ENCODE peak calls at places on chromosomes 1 and 21, in nine cellular contexts. Q, F, V, R, X, S, W, Y and B are unnamed samples.

GRCh38 chr1:9529190-9529589 is 10.1 kb upstream of the SLC25A33 start:
- DNase-seq in Q (no peak), F (no peak), V (no peak), R (peak), X (peak), S (no peak), W (no peak), Y (no peak), B (peak)

GRCh38 chr1:117077267-117077666 is 17.1 kb downstream of the TTF2 start:
- DNase-seq in Q (no peak), F (no peak), V (no peak), R (peak), X (no peak), S (no peak), W (no peak), Y (no peak), B (no peak)

GRCh38 chr1:43073490-43074230 is 98.4 kb downstream of the EBNA1BP2 start:
- DNase-seq in Q (peak), F (peak), V (peak), R (peak), X (peak), S (peak), W (peak), Y (peak), B (peak)

GRCh38 chr1:212437179-212437798 is 4.6 kb downstream of the NENF start:
- DNase-seq in Q (no peak), F (no peak), V (no peak), R (no peak), X (no peak), S (no peak), W (no peak), Y (no peak), B (no peak)

GRCh38 chr1:14913475-14914155 is 239.9 kb upstream of the TMEM51 start:
- DNase-seq in Q (no peak), F (peak), V (no peak), R (no peak), X (no peak), S (peak), W (no peak), Y (no peak), B (no peak)

GRCh38 chr21:43733529-43734071 is 14.7 kb downstream of the PDXK start:
- DNase-seq in Q (no peak), F (no peak), V (peak), R (no peak), X (no peak), S (no peak), W (no peak), Y (no peak), B (peak)

GRCh38 chr1:98565951-98566350 is 95.6 kb upstream of the SNX7 start:
- DNase-seq in Q (no peak), F (no peak), V (no peak), R (no peak), X (no peak), S (no peak), W (no peak), Y (no peak), B (no peak)

GRCh38 chr21:28758042-28758882 is 234.4 kb downstream of the LTN1 start:
- DNase-seq in Q (no peak), F (no peak), V (no peak), R (no peak), X (no peak), S (no peak), W (no peak), Y (no peak), B (no peak)

GRCh38 chr1:212413902-212414327 is 771 bp downstream of the PACC1 start:
- DNase-seq in Q (peak), F (no peak), V (no peak), R (no peak), X (no peak), S (no peak), W (no peak), Y (no peak), B (no peak)

GRCh38 chr21:44650265-44650972 is 4.0 kb downstream of the KRTAP12-4 start:
- DNase-seq in Q (no peak), F (no peak), V (no peak), R (no peak), X (no peak), S (no peak), W (no peak), Y (no peak), B (no peak)

GRCh38 chr1:47705517-47706130 is 267.8 kb downstream of the FOXD2 start:
- DNase-seq in Q (no peak), F (no peak), V (no peak), R (no peak), X (no peak), S (no peak), W (no peak), Y (no peak), B (no peak)

GRCh38 chr1:115883240-115883639 is 42.3 kb upstream of the NHLH2 start:
- DNase-seq in Q (no peak), F (no peak), V (no peak), R (no peak), X (no peak), S (no peak), W (no peak), Y (no peak), B (no peak)

GRCh38 chr1:52602328-52603300 is at the start of gene GPX7:
- DNase-seq in Q (no peak), F (no peak), V (peak), R (no peak), X (peak), S (peak), W (peak), Y (peak), B (peak)

GRCh38 chr1:39574646-39575045 is 1.9 kb downstream of the PABPC4 start:
- DNase-seq in Q (no peak), F (no peak), V (peak), R (peak), X (peak), S (peak), W (peak), Y (no peak), B (peak)

GRCh38 chr1:64540265-64540791 is 70.4 kb downstream of the CACHD1 start:
- DNase-seq in Q (no peak), F (no peak), V (no peak), R (no peak), X (no peak), S (no peak), W (no peak), Y (no peak), B (no peak)

GRCh38 chr1:35181790-35182455 is 11.0 kb downstream of the SFPQ start:
- DNase-seq in Q (no peak), F (no peak), V (no peak), R (no peak), X (no peak), S (no peak), W (no peak), Y (no peak), B (no peak)
- TF ChIP-seq POLR2A in Q (no peak), F (no peak), V (no peak), R (no peak), X (no peak), S (no peak), W (no peak), Y (no peak), B (no peak)

GRCh38 chr1:211258756-211259595 is at the start of gene RCOR3:
- DNase-seq in Q (peak), F (peak), V (peak), R (peak), X (peak), S (peak), W (peak), Y (peak), B (peak)

GRCh38 chr1:211259596-211260126 is 495 bp downstream of the RCOR3 start:
- DNase-seq in Q (peak), F (peak), V (peak), R (peak), X (no peak), S (peak), W (no peak), Y (peak), B (peak)

GRCh38 chr1:211258310-211258755 is 833 bp upstream of the RCOR3 start:
- DNase-seq in Q (peak), F (peak), V (peak), R (peak), X (peak), S (peak), W (peak), Y (peak), B (peak)

GRCh38 chr1:211261229-211261628 is 2.1 kb downstream of the RCOR3 start:
- DNase-seq in Q (no peak), F (no peak), V (no peak), R (no peak), X (no peak), S (no peak), W (no peak), Y (no peak), B (no peak)

GRCh38 chr1:211260161-211261107 is 1.3 kb downstream of the RCOR3 start:
- DNase-seq in Q (peak), F (peak), V (peak), R (peak), X (peak), S (peak), W (peak), Y (peak), B (peak)
- TF ChIP-seq POLR2A in Q (peak), F (no peak), V (peak), R (peak), X (peak), S (peak), W (no peak), Y (no peak), B (peak)

GRCh38 chr21:36431252-36431651 is 46.1 kb downstream of the CHAF1B start:
- DNase-seq in Q (no peak), F (no peak), V (no peak), R (no peak), X (no peak), S (no peak), W (no peak), Y (no peak), B (no peak)

GRCh38 chr21:36427502-36427901 is 42.3 kb downstream of the CHAF1B start:
- DNase-seq in Q (no peak), F (no peak), V (no peak), R (no peak), X (no peak), S (no peak), W (no peak), Y (no peak), B (no peak)

GRCh38 chr21:36428789-36429671 is 43.8 kb downstream of the CHAF1B start:
- DNase-seq in Q (no peak), F (no peak), V (no peak), R (no peak), X (no peak), S (no peak), W (no peak), Y (no peak), B (no peak)

GRCh38 chr21:36430841-36431240 is 45.6 kb downstream of the CHAF1B start:
- DNase-seq in Q (no peak), F (no peak), V (peak), R (no peak), X (no peak), S (no peak), W (no peak), Y (no peak), B (no peak)

GRCh38 chr21:36429672-36430546 is 44.7 kb downstream of the CHAF1B start:
- DNase-seq in Q (peak), F (peak), V (peak), R (peak), X (peak), S (peak), W (peak), Y (peak), B (peak)
- TF ChIP-seq POLR2A in Q (peak), F (no peak), V (peak), R (peak), X (no peak), S (no peak), W (no peak), Y (no peak), B (peak)

GRCh38 chr1:26083246-26083645 is 15.8 kb upstream of the TRIM63 start:
- DNase-seq in Q (no peak), F (no peak), V (peak), R (no peak), X (peak), S (no peak), W (no peak), Y (peak), B (no peak)
- TF ChIP-seq POLR2A in Q (no peak), F (no peak), V (no peak), R (no peak), X (no peak), S (no peak), W (no peak), Y (no peak), B (no peak)

GRCh38 chr1:18907021-18907913 is 4.9 kb upstream of the ALDH4A1 start:
- DNase-seq in Q (peak), F (peak), V (peak), R (peak), X (peak), S (peak), W (peak), Y (peak), B (peak)

GRCh38 chr1:18903313-18903671 is 937 bp upstream of the ALDH4A1 start:
- DNase-seq in Q (no peak), F (no peak), V (no peak), R (no peak), X (no peak), S (peak), W (no peak), Y (no peak), B (no peak)

GRCh38 chr1:18908911-18909771 is 6.8 kb upstream of the ALDH4A1 start:
- DNase-seq in Q (no peak), F (no peak), V (no peak), R (no peak), X (no peak), S (no peak), W (no peak), Y (no peak), B (no peak)

GRCh38 chr1:18912550-18912949 is 10.2 kb upstream of the ALDH4A1 start:
- DNase-seq in Q (no peak), F (no peak), V (no peak), R (no peak), X (no peak), S (no peak), W (no peak), Y (no peak), B (no peak)

GRCh38 chr1:18907914-18908845 is 5.8 kb upstream of the ALDH4A1 start:
- DNase-seq in Q (no peak), F (no peak), V (no peak), R (no peak), X (no peak), S (no peak), W (no peak), Y (no peak), B (no peak)
- TF ChIP-seq POLR2A in Q (no peak), F (no peak), V (no peak), R (no peak), X (no peak), S (no peak), W (no peak), Y (no peak), B (no peak)

GRCh38 chr1:221741971-221742554 is at the start of gene DUSP10:
- DNase-seq in Q (peak), F (peak), V (peak), R (peak), X (peak), S (peak), W (peak), Y (peak), B (peak)
- TF ChIP-seq POLR2A in Q (no peak), F (peak), V (peak), R (peak), X (peak), S (peak), W (no peak), Y (no peak), B (peak)

GRCh38 chr1:221488531-221488930 is 253.4 kb downstream of the DUSP10 start:
- DNase-seq in Q (no peak), F (no peak), V (no peak), R (no peak), X (no peak), S (no peak), W (no peak), Y (no peak), B (no peak)

DNA sequence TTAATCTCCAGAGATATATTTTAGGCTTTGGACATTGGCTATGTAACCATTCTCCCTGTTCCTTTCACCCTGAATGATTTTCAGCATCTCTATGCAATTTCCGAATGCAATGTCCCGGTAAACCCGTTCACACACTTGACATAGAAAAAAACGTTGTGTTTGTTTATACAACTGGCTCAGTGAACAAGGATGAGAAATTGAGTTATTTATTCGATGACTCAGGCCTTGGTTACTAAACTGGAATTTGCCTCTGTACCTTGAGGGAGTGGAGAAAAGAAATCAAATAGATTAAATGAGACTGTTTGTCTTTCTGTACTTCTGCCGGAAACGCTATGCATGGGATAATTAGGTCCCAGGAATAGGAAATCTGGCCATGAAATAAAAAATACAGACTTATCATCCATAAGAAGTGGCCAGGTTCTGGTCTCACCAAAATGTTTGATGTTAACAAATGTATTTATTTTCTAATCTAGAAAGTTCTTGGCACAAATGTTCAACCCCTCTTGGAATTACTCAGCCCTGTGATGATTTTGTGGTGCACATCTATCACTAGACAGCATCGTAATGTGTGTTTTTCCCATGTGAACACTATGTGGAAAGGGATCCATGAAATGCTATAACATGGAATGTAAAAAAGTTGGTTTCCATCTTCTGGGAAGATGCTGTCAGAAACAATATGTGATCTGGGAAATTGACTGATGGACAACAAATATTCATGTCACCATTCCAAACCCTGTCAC is 253.9 kb downstream of the DUSP10 start:
- DNase-seq in Q (peak), F (no peak), V (no peak), R (peak), X (no peak), S (no peak), W (no peak), Y (no peak), B (no peak)
- TF ChIP-seq POLR2A in Q (no peak), F (no peak), V (no peak), R (no peak), X (no peak), S (no peak), W (no peak), Y (no peak), B (no peak)

GRCh38 chr1:28512058-28512611 is 6.3 kb downstream of the RCC1 start:
- DNase-seq in Q (no peak), F (no peak), V (no peak), R (no peak), X (no peak), S (no peak), W (no peak), Y (no peak), B (no peak)
- TF ChIP-seq POLR2A in Q (no peak), F (no peak), V (no peak), R (no peak), X (no peak), S (no peak), W (no peak), Y (no peak), B (no peak)